ENCODE peak calls at places on chromosomes 16 and 17, in six cellular contexts. K is HCT116, D is H9, N is endodermal cell, L is kidney, M is HepG2. A is an unnamed sample.

GRCh38 chr16:65537336-65537735 is 415.5 kb upstream of the CDH11 start:
- DNase-seq in K (no peak), M (no peak), D (no peak), N (no peak), L (no peak), A (no peak)

GRCh38 chr17:27481327-27481726 is 25.1 kb downstream of the KSR1 start:
- DNase-seq in D (no peak), K (no peak), M (no peak), L (no peak), N (no peak), A (peak)

GRCh38 chr16:50464325-50465290 is 83.6 kb upstream of the NKD1 start:
- DNase-seq in D (no peak), M (no peak), L (peak), K (no peak), N (peak), A (no peak)

GRCh38 chr16:56684926-56685590 is 2.8 kb downstream of the MT1X start:
- DNase-seq in M (no peak), N (no peak), D (no peak), L (no peak), K (no peak), A (no peak)

GRCh38 chr16:10122546-10122945 is 59.7 kb downstream of the GRIN2A start:
- DNase-seq in M (peak), K (no peak), L (no peak), D (no peak), N (peak), A (peak)

GRCh38 chr16:12260647-12261262 is 284.2 kb downstream of the SNX29 start:
- DNase-seq in M (peak), N (peak), D (peak), K (peak), L (no peak), A (no peak)

GRCh38 chr16:81137012-81137335 is 40.8 kb upstream of the GCSH start:
- DNase-seq in D (no peak), N (no peak), M (no peak), L (no peak), K (no peak), A (no peak)

GRCh38 chr16:84503751-84504395 is 586 bp downstream of the MEAK7 start:
- DNase-seq in D (no peak), M (no peak), L (no peak), K (no peak), N (peak), A (no peak)

GRCh38 chr17:9767432-9767991 is 23.9 kb downstream of the DHRS7C start:
- DNase-seq in N (peak), L (no peak), D (no peak), K (no peak), M (no peak), A (peak)

GRCh38 chr16:20879175-20880053 is 20.7 kb downstream of the DCUN1D3 start:
- DNase-seq in N (no peak), M (peak), L (no peak), K (no peak), D (no peak), A (no peak)

GRCh38 chr16:73794936-73795335 is 501.7 kb upstream of the PSMD7 start:
- DNase-seq in M (no peak), N (no peak), K (no peak), L (no peak), D (no peak), A (no peak)

GRCh38 chr17:47810200-47810821 is 11.3 kb downstream of the OSBPL7 start:
- DNase-seq in L (no peak), M (peak), D (peak), K (peak), N (peak), A (no peak)

GRCh38 chr17:70810609-70811008 is 641.3 kb downstream of the KCNJ2 start:
- DNase-seq in N (no peak), L (no peak), M (no peak), D (no peak), K (no peak), A (no peak)

GRCh38 chr16:14205666-14206065 is 134.5 kb downstream of the MRTFB start:
- DNase-seq in M (no peak), N (no peak), L (no peak), K (no peak), D (no peak), A (no peak)

GRCh38 chr17:79338142-79338541 is 263.5 kb downstream of the ENGASE start:
- DNase-seq in N (peak), K (no peak), D (no peak), L (peak), M (no peak), A (peak)

GRCh38 chr17:50532452-50533024 is at the start of gene EPN3:
- DNase-seq in N (peak), L (peak), D (peak), M (no peak), K (peak), A (no peak)

GRCh38 chr17:60091908-60092331 is 13.2 kb upstream of the HEATR6 start:
- DNase-seq in L (no peak), N (no peak), D (no peak), M (no peak), K (no peak), A (no peak)

GRCh38 chr16:68071547-68071901 is 13.6 kb upstream of the NFATC3 start:
- DNase-seq in K (no peak), L (no peak), M (no peak), N (no peak), D (no peak), A (no peak)

GRCh38 chr17:74521701-74522201 is 9.5 kb downstream of the CD300LB start:
- DNase-seq in L (no peak), M (no peak), N (peak), D (no peak), K (no peak), A (no peak)

GRCh38 chr17:4998027-4998665 is 396 bp downstream of the KIF1C start:
- DNase-seq in N (peak), D (peak), M (peak), L (peak), K (no peak), A (no peak)

GRCh38 chr16:12341423-12341822 is 364.9 kb downstream of the SNX29 start:
- DNase-seq in M (peak), L (no peak), N (no peak), D (no peak), K (peak), A (no peak)

GRCh38 chr17:68775338-68775737 is 174.2 kb upstream of the FAM20A start:
- DNase-seq in M (no peak), D (no peak), L (no peak), K (no peak), N (no peak), A (no peak)

GRCh38 chr16:57092786-57093301 is 461 bp downstream of the CPNE2 start:
- DNase-seq in N (peak), M (no peak), L (peak), K (no peak), D (peak), A (peak)

GRCh38 chr17:20999044-20999573 is 43.7 kb downstream of the USP22 start:
- DNase-seq in L (peak), D (peak), N (peak), M (no peak), K (no peak), A (no peak)

GRCh38 chr16:49592507-49593422 is 219.2 kb downstream of the C16orf78 start:
- DNase-seq in L (no peak), K (peak), N (peak), M (peak), D (peak), A (peak)

GRCh38 chr17:4412933-4413831 is 20.6 kb upstream of the SPNS3 start:
- DNase-seq in N (peak), D (peak), K (peak), M (peak), L (peak), A (peak)

GRCh38 chr17:1714488-1714979 is 4.4 kb upstream of the TLCD2 start:
- DNase-seq in L (peak), K (peak), D (peak), M (peak), N (peak), A (peak)

GRCh38 chr17:52673791-52674190 is 515.3 kb upstream of the CA10 start:
- DNase-seq in M (no peak), D (no peak), K (no peak), L (no peak), N (no peak), A (no peak)

GRCh38 chr17:3400008-3400407 is 1.8 kb upstream of the OR1E1 start:
- DNase-seq in K (no peak), M (no peak), N (no peak), L (no peak), D (no peak), A (no peak)

GRCh38 chr16:49556252-49557069 is 182.9 kb downstream of the C16orf78 start:
- DNase-seq in M (peak), N (peak), D (peak), K (peak), L (no peak), A (no peak)

GRCh38 chr16:3274490-3274889 is 8.8 kb upstream of the ZNF263 start:
- DNase-seq in M (peak), L (no peak), D (no peak), K (no peak), N (no peak), A (no peak)

GRCh38 chr17:58402047-58402446 is 15.3 kb downstream of the RNF43 start:
- DNase-seq in N (no peak), K (peak), M (no peak), L (no peak), D (no peak), A (peak)

GRCh38 chr16:28933176-28933575 is 1.4 kb downstream of the CD19 start:
- DNase-seq in K (no peak), D (no peak), N (no peak), L (no peak), M (no peak), A (no peak)
- H3K9ac ChIP-seq in K (no peak), D (no peak), N (no peak), L (no peak), M (no peak), A (no peak)

DNA sequence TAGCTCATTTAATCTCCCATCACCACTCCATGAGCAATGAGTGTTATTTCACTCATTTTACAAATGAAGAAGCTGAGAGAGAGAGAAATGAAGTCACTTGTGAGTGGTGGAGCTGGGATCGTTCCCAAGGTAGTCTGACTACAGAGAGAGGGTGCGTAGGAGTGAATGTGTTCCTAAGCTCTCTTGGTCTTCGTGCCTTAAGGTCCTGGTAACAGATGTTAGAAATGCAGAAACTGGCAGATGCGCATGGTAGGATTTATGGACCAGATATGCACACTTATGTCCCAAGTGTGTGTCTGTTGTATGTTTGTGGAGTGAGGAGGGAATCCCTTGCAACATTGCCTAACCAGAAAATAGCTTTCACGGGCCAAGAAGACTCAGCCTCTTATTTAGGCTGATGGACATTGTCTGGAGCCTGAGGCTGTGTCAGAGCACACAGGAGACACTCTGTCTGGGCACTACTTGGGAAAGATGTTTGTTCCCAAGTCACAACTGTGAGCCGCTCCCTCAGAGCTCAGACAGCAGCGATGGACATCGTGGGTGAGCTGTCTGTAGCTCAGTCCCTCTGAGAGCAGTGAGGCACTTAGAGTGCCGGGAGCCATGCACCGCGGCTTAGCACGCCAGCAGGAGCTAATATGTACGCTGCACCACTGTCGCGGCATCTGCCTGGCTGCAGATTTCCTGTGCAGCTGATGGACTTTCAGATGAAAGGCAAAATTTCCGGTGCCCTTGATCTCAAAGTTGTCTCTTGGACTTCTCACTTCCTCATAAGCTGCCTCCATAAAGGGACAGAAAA is 93.0 kb upstream of the ZNF469 start:
- DNase-seq in K (no peak), N (no peak), L (peak), M (no peak), D (no peak), A (peak)
- H3K9ac ChIP-seq in K (no peak), N (no peak), L (no peak), M (no peak), D (no peak), A (no peak)

DNA sequence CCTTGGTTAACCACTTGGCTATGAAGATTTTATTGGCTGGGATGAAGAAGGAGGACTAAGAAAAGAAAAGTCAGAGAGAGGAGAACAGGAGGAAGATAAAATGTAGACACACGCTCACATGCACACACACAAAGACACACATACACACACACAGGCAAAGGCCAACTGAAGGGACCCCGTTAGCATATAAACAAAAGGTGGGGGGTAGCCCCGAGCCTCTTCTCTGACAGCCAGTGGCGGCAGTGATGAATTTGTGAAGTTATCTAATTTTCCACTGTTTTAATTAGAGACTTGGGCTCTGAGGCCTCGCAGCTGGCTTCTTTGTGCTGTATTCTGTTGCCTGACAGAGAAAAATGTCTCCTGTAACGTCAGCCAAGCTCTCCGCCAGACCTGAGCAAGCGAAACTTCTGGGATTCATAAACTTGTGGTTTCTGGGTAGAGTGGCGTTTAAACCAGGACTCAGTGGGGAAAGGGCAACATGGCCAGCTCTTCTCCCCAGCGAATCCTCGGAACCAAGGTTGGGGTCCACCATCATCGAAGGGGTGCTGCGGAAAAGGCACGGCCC is 113.9 kb upstream of the FOXF1 start:
- DNase-seq in L (no peak), K (no peak), N (no peak), D (no peak), M (no peak), A (no peak)
- H3K9ac ChIP-seq in L (no peak), K (peak), N (no peak), D (no peak), M (no peak), A (no peak)

DNA sequence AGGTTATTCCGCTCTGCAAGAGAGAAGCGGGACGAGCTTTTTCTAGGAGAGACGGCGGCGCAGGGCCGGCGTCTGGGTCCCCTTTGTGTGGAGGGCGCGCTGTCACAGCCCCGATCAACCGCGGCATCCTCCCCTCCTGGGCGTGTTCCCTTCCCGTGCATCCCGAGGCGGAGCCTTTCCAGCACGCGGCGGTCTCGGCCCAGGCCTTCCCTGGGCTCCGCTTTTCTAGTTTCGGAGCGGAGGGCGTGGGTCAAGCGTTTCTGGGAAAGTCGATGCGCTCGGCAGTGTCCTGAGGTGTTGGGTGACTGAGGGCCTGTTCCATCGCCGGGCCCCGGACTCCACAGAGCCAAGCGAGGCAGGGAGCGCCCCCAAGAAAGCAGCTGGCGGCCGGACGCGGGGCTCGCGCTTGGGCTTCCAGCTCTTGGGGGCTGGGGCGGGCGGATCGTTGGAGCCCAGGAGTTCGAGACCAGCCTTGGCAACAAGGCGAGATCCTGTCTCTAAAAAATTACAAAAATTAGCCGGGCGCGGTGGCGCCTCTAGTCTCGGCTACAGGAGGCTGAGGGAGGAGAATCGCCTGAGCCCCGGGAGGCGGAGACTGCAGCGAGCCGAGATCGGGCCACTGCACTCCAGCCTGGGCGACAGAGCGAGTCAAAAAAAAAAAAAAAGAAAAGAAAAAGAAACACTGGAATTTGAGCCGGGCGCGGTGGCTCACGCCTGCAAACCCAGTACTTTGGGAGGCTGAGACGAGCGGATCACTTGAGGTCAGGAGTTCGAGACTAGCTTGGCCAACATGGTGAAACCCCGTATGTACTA is 825 bp downstream of the IFT140 start:
- DNase-seq in K (no peak), M (no peak), N (no peak), D (no peak), L (no peak), A (no peak)
- H3K9ac ChIP-seq in K (peak), M (peak), N (peak), D (peak), L (no peak), A (peak)

GRCh38 chr16:75479421-75479990 is 15.0 kb upstream of the TMEM170A start:
- DNase-seq in M (no peak), N (no peak), D (no peak), K (no peak), L (no peak), A (no peak)
- H3K9ac ChIP-seq in M (no peak), N (no peak), D (no peak), K (no peak), L (no peak), A (no peak)

GRCh38 chr17:56667925-56668324 is 74.4 kb downstream of the NOG start:
- DNase-seq in L (no peak), D (no peak), M (no peak), K (no peak), N (no peak), A (no peak)
- H3K9ac ChIP-seq in L (no peak), D (no peak), M (no peak), K (no peak), N (no peak), A (no peak)

GRCh38 chr17:64401244-64401860 is 10.7 kb upstream of the PECAM1 start:
- DNase-seq in N (no peak), D (no peak), M (no peak), K (no peak), L (peak), A (no peak)

GRCh38 chr17:64403881-64404460 is 13.3 kb upstream of the PECAM1 start:
- DNase-seq in N (no peak), D (no peak), M (no peak), K (no peak), L (peak), A (no peak)

GRCh38 chr17:64400644-64401043 is 10.0 kb upstream of the PECAM1 start:
- DNase-seq in M (no peak), N (no peak), D (no peak), L (no peak), K (no peak), A (no peak)

GRCh38 chr17:64402469-64402868 is 11.8 kb upstream of the PECAM1 start:
- DNase-seq in M (peak), L (no peak), N (no peak), D (no peak), K (no peak), A (no peak)

DNA sequence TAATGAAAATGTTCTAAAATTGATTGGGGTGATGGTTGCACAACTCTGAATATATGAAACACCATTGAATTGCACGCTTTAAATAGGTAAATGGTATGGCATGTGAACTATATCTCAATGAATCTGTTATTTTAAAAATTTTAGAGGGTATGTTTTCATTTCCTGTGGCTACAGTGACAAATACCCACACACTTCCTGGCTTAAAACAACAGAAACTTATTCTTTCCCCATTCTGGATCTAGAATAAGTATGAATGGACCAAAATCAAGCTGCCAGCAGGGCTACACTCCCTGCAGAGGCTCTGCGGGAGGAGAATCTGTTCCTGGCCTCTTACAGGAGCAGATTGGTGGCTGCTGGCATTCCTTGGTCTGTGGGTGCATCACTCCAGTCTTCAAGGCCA is 11.3 kb upstream of the PECAM1 start:
- DNase-seq in K (no peak), M (no peak), L (no peak), D (no peak), N (no peak), A (no peak)
- H3K9ac ChIP-seq in K (no peak), M (no peak), L (no peak), D (no peak), N (no peak), A (no peak)

DNA sequence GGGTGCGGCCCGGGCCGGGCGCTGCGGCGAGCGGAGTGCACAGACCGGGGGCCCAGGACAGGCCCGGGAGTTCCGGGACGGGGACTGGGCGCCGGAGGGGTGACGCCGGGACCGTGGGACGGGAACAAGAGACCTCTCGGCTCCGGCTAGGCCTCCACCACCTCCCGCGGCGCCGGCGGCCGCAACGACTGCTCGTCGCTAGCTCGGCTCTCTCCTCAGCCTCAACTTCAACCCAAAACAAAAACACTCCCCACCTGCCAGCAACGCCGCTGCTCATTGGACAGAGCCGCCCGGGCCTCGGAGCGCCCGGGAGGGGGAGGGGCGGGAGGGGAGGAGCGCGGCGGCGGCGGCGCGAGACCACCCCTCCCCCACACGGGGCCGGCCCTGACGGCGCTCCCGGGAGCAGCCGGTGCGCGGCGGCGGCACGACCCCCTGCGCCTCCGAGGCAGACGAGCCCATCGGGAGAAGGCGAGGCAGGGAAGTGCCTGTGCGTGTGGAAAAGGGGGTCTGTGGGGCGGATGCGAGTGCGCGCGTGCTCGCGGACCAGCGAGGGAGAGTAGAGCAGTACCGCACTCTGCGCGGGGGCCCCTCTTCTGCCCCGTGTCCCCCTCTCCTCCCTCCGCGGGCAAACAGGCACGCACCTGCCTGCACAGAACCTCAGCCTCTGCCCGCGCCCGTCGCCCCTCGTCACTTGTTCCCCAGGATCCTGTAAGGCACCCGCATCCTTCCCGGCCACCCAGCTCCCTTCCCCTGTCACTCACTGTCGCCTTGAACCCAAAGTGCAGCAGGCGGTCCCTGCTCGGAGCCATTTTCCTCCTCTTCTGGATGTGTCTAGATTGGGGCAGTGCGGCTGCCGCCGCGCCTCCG is at the start of gene FBXL20:
- DNase-seq in M (peak), D (peak), N (peak), L (peak), K (peak), A (peak)
- H3K9ac ChIP-seq in M (peak), D (peak), N (peak), L (peak), K (peak), A (peak)